ENCODE peak calls at places on chromosome 21, in five cellular contexts. S is CD8-positive, alpha-beta memory T cell; W is HCT116; N is BE2C; K is left lung. F is an unnamed sample. For H3K27me3 and H3K36me3, the result is how much of the 10 kb centered on the place peaks cover.

GRCh38 chr21:37971390-37971789 is 55.1 kb upstream of the KCNJ6 start:
- DNase-seq in S (no peak), W (no peak), N (no peak), K (no peak), F (no peak)

GRCh38 chr21:28084951-28085350 is 907.7 kb downstream of the LTN1 start:
- DNase-seq in S (no peak), W (no peak), N (no peak), K (no peak), F (no peak)

GRCh38 chr21:39658066-39658465 is 45.3 kb downstream of the B3GALT5 start:
- DNase-seq in S (no peak), W (no peak), N (no peak), K (no peak), F (no peak)

GRCh38 chr21:40120944-40121575 is 253.8 kb downstream of the PCP4 start:
- DNase-seq in S (no peak), W (no peak), N (no peak), K (no peak), F (no peak)

GRCh38 chr21:8990326-8991087 is 1530.9 kb upstream of the TPTE start:
- DNase-seq in S (no peak), W (no peak), N (peak), K (no peak), F (no peak)

GRCh38 chr21:26948194-26948593 is 18.7 kb downstream of the ADAMTS5 start:
- DNase-seq in S (no peak), W (no peak), N (no peak), K (no peak), F (no peak)

GRCh38 chr21:29657228-29657989 is 282.4 kb downstream of the GRIK1 start:
- DNase-seq in S (no peak), W (no peak), N (no peak), K (no peak), F (no peak)

GRCh38 chr21:29403922-29404538 is 105.3 kb downstream of the BACH1 start:
- DNase-seq in S (no peak), W (no peak), N (no peak), K (peak), F (no peak)

GRCh38 chr21:29175408-29176147 is 45.1 kb downstream of the MAP3K7CL start:
- DNase-seq in S (no peak), W (no peak), N (no peak), K (no peak), F (no peak)

GRCh38 chr21:46091631-46092025 is 6.3 kb upstream of the COL6A2 start:
- DNase-seq in S (no peak), W (no peak), N (no peak), K (no peak), F (no peak)

GRCh38 chr21:40512590-40512989 is 334.4 kb downstream of the DSCAM start:
- DNase-seq in S (no peak), W (no peak), N (peak), K (no peak), F (no peak)

GRCh38 chr21:14901482-14901958 is 163.3 kb downstream of the NRIP1 start:
- DNase-seq in S (no peak), W (peak), N (no peak), K (no peak), F (no peak)

GRCh38 chr21:41170442-41170841 is 2.5 kb downstream of the BACE2 start:
- DNase-seq in S (no peak), W (no peak), N (no peak), K (no peak), F (no peak)

GRCh38 chr21:38766987-38767722 is 38.6 kb upstream of the ETS2 start:
- DNase-seq in S (peak), W (no peak), N (no peak), K (no peak), F (no peak)

GRCh38 chr21:40685121-40685630 is 161.8 kb downstream of the DSCAM start:
- DNase-seq in S (no peak), W (no peak), N (no peak), K (no peak), F (no peak)

GRCh38 chr21:38293765-38294164 is 37.0 kb downstream of the KCNJ15 start:
- DNase-seq in S (no peak), W (no peak), N (no peak), K (no peak), F (no peak)

GRCh38 chr21:28818663-28819278 is 173.9 kb downstream of the LTN1 start:
- DNase-seq in S (no peak), W (no peak), N (no peak), K (no peak), F (no peak)

GRCh38 chr21:18368193-18368592 is 35.4 kb downstream of the TMPRSS15 start:
- DNase-seq in S (no peak), W (no peak), N (no peak), K (no peak), F (no peak)

GRCh38 chr21:15730484-15731242 is 881 bp downstream of the USP25 start:
- DNase-seq in S (no peak), W (no peak), N (no peak), K (no peak), F (no peak)

GRCh38 chr21:29571949-29572348 is 273.2 kb downstream of the BACH1 start:
- DNase-seq in S (no peak), W (no peak), N (no peak), K (no peak), F (no peak)

GRCh38 chr21:37873655-37874054 is 42.6 kb downstream of the KCNJ6 start:
- DNase-seq in S (no peak), W (no peak), N (no peak), K (no peak), F (no peak)

GRCh38 chr21:27320868-27321267 is 354.0 kb upstream of the ADAMTS5 start:
- DNase-seq in S (no peak), W (no peak), N (no peak), K (no peak), F (no peak)

GRCh38 chr21:45788198-45788597 is 144.7 kb downstream of the PCBP3 start:
- DNase-seq in S (no peak), W (no peak), N (no peak), K (no peak), F (no peak)

GRCh38 chr21:46661211-46661625 is 25.7 kb downstream of the PRMT2 start:
- DNase-seq in S (peak), W (no peak), N (peak), K (peak), F (no peak)

GRCh38 chr21:39182484-39183271 is 573 bp downstream of the PSMG1 start:
- DNase-seq in S (no peak), W (no peak), N (no peak), K (peak), F (no peak)

GRCh38 chr21:46098303-46099141 is 610 bp downstream of the COL6A2 start:
- DNase-seq in S (no peak), W (no peak), N (no peak), K (peak), F (no peak)

GRCh38 chr21:15472108-15472507 is 257.7 kb upstream of the USP25 start:
- DNase-seq in S (no peak), W (no peak), N (no peak), K (no peak), F (no peak)

GRCh38 chr21:16589499-16589898 is 859.7 kb downstream of the USP25 start:
- DNase-seq in S (no peak), W (no peak), N (no peak), K (no peak), F (no peak)

GRCh38 chr21:23152130-23152529 is 2153.9 kb downstream of the NCAM2 start:
- DNase-seq in S (no peak), W (no peak), N (no peak), K (no peak), F (no peak)

GRCh38 chr21:40736145-40736544 is 110.8 kb downstream of the DSCAM start:
- DNase-seq in S (no peak), W (no peak), N (no peak), K (no peak), F (no peak)

GRCh38 chr21:20341431-20341830 is 656.8 kb upstream of the NCAM2 start:
- DNase-seq in S (no peak), W (no peak), N (no peak), K (no peak), F (no peak)

GRCh38 chr21:20997633-20998455 is at the start of gene NCAM2:
- DNase-seq in S (peak), W (no peak), N (peak), K (peak), F (no peak)

GRCh38 chr21:29025328-29025713 is 853 bp downstream of the USP16 start:
- DNase-seq in S (peak), W (no peak), N (no peak), K (no peak), F (no peak)

GRCh38 chr21:46416551-46416950 is 42.1 kb upstream of the DIP2A start:
- DNase-seq in S (no peak), W (no peak), N (no peak), K (no peak), F (no peak)

GRCh38 chr21:28727809-28728208 is 264.9 kb downstream of the LTN1 start:
- DNase-seq in S (no peak), W (no peak), N (no peak), K (no peak), F (no peak)

GRCh38 chr21:42656872-42657271 is 3.5 kb downstream of the PDE9A start:
- DNase-seq in S (no peak), W (no peak), N (no peak), K (no peak), F (no peak)

GRCh38 chr21:42657676-42658319 is 4.4 kb downstream of the PDE9A start:
- DNase-seq in S (no peak), W (no peak), N (no peak), K (no peak), F (no peak)

GRCh38 chr21:42654913-42655796 is 1.7 kb downstream of the PDE9A start:
- DNase-seq in S (no peak), W (no peak), N (no peak), K (no peak), F (no peak)

GRCh38 chr21:42654179-42654912 is 925 bp downstream of the PDE9A start:
- DNase-seq in S (no peak), W (no peak), N (no peak), K (no peak), F (no peak)

GRCh38 chr21:42655797-42656770 is 2.7 kb downstream of the PDE9A start:
- DNase-seq in S (no peak), W (no peak), N (no peak), K (no peak), F (no peak)
- H3K27me3 ChIP-seq in S (under half), W (under half), N (under half), K (under half), F (under half)

DNA sequence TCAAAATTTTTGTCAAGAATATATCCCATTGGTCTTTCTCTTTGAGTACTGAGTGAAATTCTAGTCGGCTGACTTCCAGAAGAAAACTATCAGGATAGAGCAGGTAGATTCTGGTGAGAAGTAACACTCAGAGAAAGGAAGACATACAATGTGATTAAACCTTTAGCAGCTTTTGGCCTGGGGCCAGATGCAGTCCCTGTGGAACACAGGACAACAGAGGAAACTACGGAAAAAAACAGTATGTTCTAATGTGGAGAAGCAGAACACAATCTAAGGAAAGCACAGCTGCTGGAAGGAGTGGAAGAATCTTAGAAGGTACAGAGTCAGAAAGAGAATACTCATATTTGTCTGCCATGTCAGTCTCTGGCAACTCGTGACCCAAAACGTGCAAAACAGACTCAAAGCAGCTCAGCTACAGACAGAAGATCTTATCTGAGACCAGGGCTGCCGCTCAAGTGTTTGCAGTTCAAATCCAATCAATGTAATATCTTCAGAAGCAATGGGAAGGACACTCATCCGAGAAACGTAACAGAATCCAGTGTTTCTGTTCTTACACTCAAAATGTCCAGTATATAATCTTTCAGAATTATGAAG is 283.8 kb downstream of the MRPL39 start:
- DNase-seq in S (no peak), W (no peak), N (peak), K (no peak), F (no peak)
- H3K36me3 ChIP-seq in S (under half), W (under half), N (under half), K (under half), F (under half)

DNA sequence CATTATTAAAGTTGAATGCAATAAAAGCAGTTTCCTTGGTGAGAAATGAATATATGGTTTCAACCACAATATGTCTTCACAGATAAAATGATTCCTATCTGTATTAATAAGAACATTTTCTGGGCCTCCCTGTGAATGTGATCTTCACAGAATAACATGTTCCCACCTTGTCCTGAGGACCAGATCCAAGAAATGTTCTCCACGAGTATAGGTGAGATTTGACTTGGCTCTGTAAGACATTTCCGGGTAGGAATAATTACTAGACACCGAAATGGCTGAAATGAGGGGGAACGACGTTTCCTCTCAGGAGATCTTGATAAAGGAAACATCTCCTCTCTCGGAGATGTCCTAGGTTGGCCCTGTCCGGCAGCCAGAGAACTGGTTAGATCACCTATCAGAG is 61.4 kb downstream of the CLIC6 start:
- DNase-seq in S (no peak), W (no peak), N (no peak), K (no peak), F (no peak)
- H3K27me3 ChIP-seq in S (under half), W (under half), N (under half), K (under half), F (under half)

DNA sequence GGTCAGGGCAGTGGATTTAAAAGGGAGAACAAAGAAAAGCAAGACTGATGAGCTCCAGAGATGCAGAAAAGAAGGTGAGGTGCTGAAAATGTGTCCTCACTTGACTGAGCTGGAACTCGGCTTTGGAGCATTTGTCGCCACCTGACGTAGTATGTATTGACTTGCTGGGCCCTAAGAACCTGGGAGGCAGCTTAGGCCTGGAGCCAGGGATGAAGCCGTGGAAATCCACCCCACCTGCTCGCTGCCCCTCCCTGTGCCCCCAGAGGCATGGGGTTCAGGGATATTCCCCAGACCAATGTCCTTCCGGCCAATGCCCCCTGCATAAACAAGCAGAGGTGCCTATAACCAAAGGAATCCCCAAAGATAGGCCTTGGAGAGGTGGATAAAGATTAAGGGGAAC is 14.3 kb downstream of the MRAP start:
- DNase-seq in S (no peak), W (no peak), N (no peak), K (no peak), F (no peak)
- H3K36me3 ChIP-seq in S (under half), W (under half), N (half or more), K (under half), F (under half)

DNA sequence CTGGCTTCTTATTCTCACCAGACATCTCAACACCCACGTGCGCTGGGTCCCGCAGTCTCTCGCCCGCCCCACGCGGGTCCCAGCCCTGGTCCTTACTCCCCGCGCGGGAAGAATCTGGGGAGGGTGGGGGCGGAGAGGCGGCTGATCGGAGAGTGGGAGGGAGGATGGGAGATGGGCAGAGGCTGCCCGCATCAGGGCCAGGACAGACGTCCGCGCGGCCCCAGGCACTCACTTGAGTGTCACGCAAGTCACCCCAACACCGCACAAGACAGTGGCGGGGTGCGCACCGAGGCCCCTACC is 6.1 kb upstream of the SIM2 start:
- DNase-seq in S (no peak), W (no peak), N (no peak), K (no peak), F (no peak)
- H3K27me3 ChIP-seq in S (half or more), W (under half), N (half or more), K (half or more), F (under half)

GRCh38 chr21:42272984-42273600 is 42.1 kb downstream of the TFF3 start:
- DNase-seq in S (no peak), W (no peak), N (no peak), K (no peak), F (no peak)
- H3K36me3 ChIP-seq in S (under half), W (under half), N (under half), K (under half), F (under half)

GRCh38 chr21:44349847-44350772 is 3.3 kb upstream of the TRPM2 start:
- DNase-seq in S (no peak), W (no peak), N (no peak), K (no peak), F (no peak)
- H3K27me3 ChIP-seq in S (under half), W (under half), N (under half), K (under half), F (under half)

DNA sequence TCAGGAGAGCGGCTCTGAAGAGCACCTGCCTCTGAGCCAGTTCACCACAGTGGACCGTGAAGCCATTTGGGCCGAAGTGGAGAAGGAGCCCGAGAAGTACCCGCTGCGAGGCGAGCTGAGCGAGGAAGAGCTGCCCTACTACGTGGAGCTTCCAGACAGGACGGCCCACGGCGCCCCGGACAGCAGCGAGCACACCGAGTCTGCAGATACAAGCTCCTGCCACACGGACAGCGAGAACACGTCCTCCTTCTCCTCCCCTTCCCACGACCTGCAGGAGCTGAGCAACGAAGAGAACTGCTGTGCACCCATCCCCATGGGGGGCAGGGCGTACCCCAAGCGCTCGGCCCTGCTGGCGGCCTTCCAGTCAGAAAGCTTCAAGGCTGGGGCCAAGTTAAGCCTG is 74.9 kb upstream of the MORC3 start:
- DNase-seq in S (no peak), W (no peak), N (no peak), K (no peak), F (no peak)
- H3K36me3 ChIP-seq in S (under half), W (under half), N (under half), K (under half), F (under half)

DNA sequence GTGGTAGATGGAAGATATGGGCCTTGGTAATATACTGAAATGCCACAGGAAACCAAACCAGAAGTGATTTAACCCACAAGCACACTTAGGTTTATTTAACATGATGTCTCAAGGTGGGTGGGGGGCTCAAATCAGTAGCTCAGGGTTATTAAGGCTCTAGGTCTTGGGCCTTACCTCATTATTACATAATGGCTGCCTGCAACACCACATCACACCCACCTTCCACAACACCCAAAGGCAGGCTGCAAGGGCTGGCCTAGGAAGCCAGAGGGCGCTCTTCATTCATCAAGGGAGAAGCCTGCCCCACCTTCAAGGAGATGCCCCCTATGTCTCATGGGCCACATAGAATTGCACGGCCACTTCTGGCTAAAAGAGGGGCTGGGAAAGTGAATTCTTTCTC is 6.0 kb downstream of the TFF1 start:
- DNase-seq in S (no peak), W (peak), N (no peak), K (no peak), F (no peak)
- H3K27me3 ChIP-seq in S (under half), W (under half), N (under half), K (under half), F (half or more)

F was measured in esophagus squamous epithelium.